ENCODE peak calls at places on chromosomes 13 and 19, in six cellular contexts. One of them, this sample, is unnamed. For H3K4me1 and H3K27me3, the result is how much of the 10 kb centered on the place peaks cover.

GRCh38 chr19:7312816-7313215 is 18.6 kb upstream of the INSR start:
- DNase-seq in SJCRH30: no peak
- DNase-seq in GM23338: no peak
- DNase-seq in tibial nerve: no peak
- DNase-seq in heart left ventricle: no peak
- DNase-seq in upper lobe of right lung: peak
- DNase-seq in this sample: no peak

GRCh38 chr19:4157164-4157563 is 3.7 kb downstream of the CREB3L3 start:
- DNase-seq in upper lobe of right lung: no peak
- DNase-seq in SJCRH30: no peak
- DNase-seq in GM23338: no peak
- DNase-seq in heart left ventricle: no peak
- DNase-seq in tibial nerve: no peak
- DNase-seq in this sample: no peak

GRCh38 chr19:38711726-38712153 is 32.5 kb downstream of the CAPN12 start:
- DNase-seq in upper lobe of right lung: no peak
- DNase-seq in heart left ventricle: peak
- DNase-seq in SJCRH30: no peak
- DNase-seq in GM23338: no peak
- DNase-seq in tibial nerve: no peak
- DNase-seq in this sample: peak

GRCh38 chr19:55753401-55753800 is 5.5 kb upstream of the RFPL4A start:
- DNase-seq in tibial nerve: no peak
- DNase-seq in SJCRH30: no peak
- DNase-seq in upper lobe of right lung: no peak
- DNase-seq in heart left ventricle: no peak
- DNase-seq in GM23338: no peak
- DNase-seq in this sample: no peak

GRCh38 chr13:85261757-85262346 is 537.4 kb downstream of the SLITRK6 start:
- DNase-seq in tibial nerve: no peak
- DNase-seq in GM23338: peak
- DNase-seq in heart left ventricle: no peak
- DNase-seq in upper lobe of right lung: no peak
- DNase-seq in SJCRH30: no peak
- DNase-seq in this sample: no peak

GRCh38 chr19:29292562-29292961 is 79.6 kb upstream of the UQCRFS1 start:
- DNase-seq in tibial nerve: no peak
- DNase-seq in heart left ventricle: no peak
- DNase-seq in GM23338: no peak
- DNase-seq in upper lobe of right lung: peak
- DNase-seq in SJCRH30: no peak
- DNase-seq in this sample: no peak

GRCh38 chr13:26956532-26957142 is 196.1 kb upstream of the GPR12 start:
- DNase-seq in SJCRH30: no peak
- DNase-seq in heart left ventricle: no peak
- DNase-seq in upper lobe of right lung: no peak
- DNase-seq in GM23338: no peak
- DNase-seq in tibial nerve: no peak
- DNase-seq in this sample: no peak

GRCh38 chr19:13091400-13092161 is 11.1 kb downstream of the LYL1 start:
- DNase-seq in tibial nerve: peak
- DNase-seq in GM23338: peak
- DNase-seq in heart left ventricle: no peak
- DNase-seq in upper lobe of right lung: no peak
- DNase-seq in SJCRH30: no peak
- DNase-seq in this sample: peak

GRCh38 chr13:27125357-27126282 is 46.0 kb downstream of the USP12 start:
- DNase-seq in heart left ventricle: no peak
- DNase-seq in GM23338: no peak
- DNase-seq in tibial nerve: no peak
- DNase-seq in upper lobe of right lung: no peak
- DNase-seq in SJCRH30: peak
- DNase-seq in this sample: no peak

GRCh38 chr19:45253396-45254027 is 2.4 kb downstream of the MARK4 start:
- DNase-seq in upper lobe of right lung: no peak
- DNase-seq in tibial nerve: no peak
- DNase-seq in heart left ventricle: no peak
- DNase-seq in SJCRH30: no peak
- DNase-seq in GM23338: no peak
- DNase-seq in this sample: no peak

GRCh38 chr19:2659856-2660432 is 42.5 kb downstream of the GNG7 start:
- DNase-seq in heart left ventricle: no peak
- DNase-seq in GM23338: no peak
- DNase-seq in upper lobe of right lung: no peak
- DNase-seq in SJCRH30: no peak
- DNase-seq in tibial nerve: no peak
- DNase-seq in this sample: no peak

GRCh38 chr19:12665281-12665573 is 1.3 kb downstream of the MAN2B1 start:
- DNase-seq in SJCRH30: no peak
- DNase-seq in upper lobe of right lung: peak
- DNase-seq in tibial nerve: no peak
- DNase-seq in heart left ventricle: peak
- DNase-seq in GM23338: no peak
- DNase-seq in this sample: peak

GRCh38 chr13:78317030-78317429 is 286.3 kb downstream of the POU4F1 start:
- DNase-seq in GM23338: peak
- DNase-seq in heart left ventricle: no peak
- DNase-seq in SJCRH30: no peak
- DNase-seq in tibial nerve: no peak
- DNase-seq in upper lobe of right lung: no peak
- DNase-seq in this sample: no peak

GRCh38 chr19:11339254-11340098 is at the start of gene RAB3D:
- DNase-seq in GM23338: peak
- DNase-seq in tibial nerve: peak
- DNase-seq in heart left ventricle: peak
- DNase-seq in upper lobe of right lung: peak
- DNase-seq in SJCRH30: peak
- DNase-seq in this sample: peak

GRCh38 chr13:35478384-35479222 is 2.1 kb upstream of the MAB21L1 start:
- DNase-seq in upper lobe of right lung: no peak
- DNase-seq in heart left ventricle: no peak
- DNase-seq in GM23338: peak
- DNase-seq in SJCRH30: no peak
- DNase-seq in tibial nerve: no peak
- DNase-seq in this sample: no peak

GRCh38 chr13:37747071-37747612 is 122.4 kb downstream of the TRPC4 start:
- DNase-seq in SJCRH30: no peak
- DNase-seq in GM23338: no peak
- DNase-seq in heart left ventricle: no peak
- DNase-seq in tibial nerve: no peak
- DNase-seq in upper lobe of right lung: no peak
- DNase-seq in this sample: no peak

GRCh38 chr19:40576181-40576584 is 490 bp upstream of the SHKBP1 start:
- DNase-seq in GM23338: peak
- DNase-seq in tibial nerve: no peak
- DNase-seq in upper lobe of right lung: no peak
- DNase-seq in heart left ventricle: no peak
- DNase-seq in SJCRH30: peak
- DNase-seq in this sample: no peak
- H3K4me1 ChIP-seq in GM23338: under half
- H3K4me1 ChIP-seq in tibial nerve: under half
- H3K4me1 ChIP-seq in upper lobe of right lung: under half
- H3K4me1 ChIP-seq in heart left ventricle: under half
- H3K4me1 ChIP-seq in SJCRH30: under half
- H3K4me1 ChIP-seq in this sample: under half

DNA sequence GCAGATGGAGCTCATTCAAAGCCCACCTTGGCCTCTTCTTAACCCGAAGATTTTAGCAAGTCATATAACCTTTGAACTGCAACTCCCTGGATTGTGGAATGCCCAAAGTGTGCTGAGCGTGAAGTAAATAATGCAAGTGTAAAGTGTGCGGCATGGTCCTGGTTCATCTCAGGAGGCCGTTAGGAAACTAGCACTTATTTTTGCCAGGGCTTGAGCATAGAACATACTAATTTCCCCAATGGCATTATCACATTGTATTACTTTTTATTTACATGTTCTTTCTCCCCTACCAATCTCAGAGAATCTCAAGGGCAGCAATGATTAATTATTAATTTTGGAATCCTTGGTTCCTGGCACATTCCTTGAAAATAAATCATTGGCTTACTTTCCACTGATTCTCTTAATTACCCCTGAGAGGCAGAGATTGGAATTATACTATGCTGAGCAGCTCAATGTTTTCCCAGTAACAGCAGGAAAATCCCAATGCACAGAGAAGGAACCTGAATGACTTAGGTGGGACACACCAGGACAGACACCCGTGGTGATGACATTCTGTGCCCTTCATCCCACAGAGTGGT is 128.8 kb upstream of the GJB6 start:
- DNase-seq in SJCRH30: no peak
- DNase-seq in upper lobe of right lung: no peak
- DNase-seq in heart left ventricle: no peak
- DNase-seq in GM23338: no peak
- DNase-seq in tibial nerve: no peak
- DNase-seq in this sample: no peak
- H3K27me3 ChIP-seq in SJCRH30: under half
- H3K27me3 ChIP-seq in upper lobe of right lung: under half
- H3K27me3 ChIP-seq in heart left ventricle: under half
- H3K27me3 ChIP-seq in GM23338: half or more
- H3K27me3 ChIP-seq in tibial nerve: under half
- H3K27me3 ChIP-seq in this sample: under half

GRCh38 chr13:70816853-70817252 is 708.6 kb upstream of the KLHL1 start:
- DNase-seq in heart left ventricle: no peak
- DNase-seq in upper lobe of right lung: no peak
- DNase-seq in SJCRH30: no peak
- DNase-seq in tibial nerve: no peak
- DNase-seq in GM23338: no peak
- DNase-seq in this sample: no peak
- H3K4me3 ChIP-seq in heart left ventricle: no peak
- H3K4me3 ChIP-seq in upper lobe of right lung: no peak
- H3K4me3 ChIP-seq in SJCRH30: no peak
- H3K4me3 ChIP-seq in tibial nerve: no peak
- H3K4me3 ChIP-seq in GM23338: no peak
- H3K4me3 ChIP-seq in this sample: no peak

GRCh38 chr13:102693250-102693649 is 1.6 kb downstream of the METTL21C start:
- DNase-seq in SJCRH30: no peak
- DNase-seq in heart left ventricle: no peak
- DNase-seq in GM23338: no peak
- DNase-seq in upper lobe of right lung: no peak
- DNase-seq in tibial nerve: no peak
- DNase-seq in this sample: no peak
- H3K4me1 ChIP-seq in SJCRH30: under half
- H3K4me1 ChIP-seq in heart left ventricle: under half
- H3K4me1 ChIP-seq in GM23338: under half
- H3K4me1 ChIP-seq in upper lobe of right lung: under half
- H3K4me1 ChIP-seq in tibial nerve: under half
- H3K4me1 ChIP-seq in this sample: under half

GRCh38 chr19:50875795-50876422 is 2.7 kb downstream of the KLK2 start:
- DNase-seq in upper lobe of right lung: no peak
- DNase-seq in SJCRH30: no peak
- DNase-seq in GM23338: no peak
- DNase-seq in tibial nerve: no peak
- DNase-seq in heart left ventricle: no peak
- DNase-seq in this sample: no peak

GRCh38 chr19:50877338-50877737 is 4.1 kb downstream of the KLK2 start:
- DNase-seq in GM23338: peak
- DNase-seq in SJCRH30: no peak
- DNase-seq in upper lobe of right lung: no peak
- DNase-seq in heart left ventricle: no peak
- DNase-seq in tibial nerve: no peak
- DNase-seq in this sample: no peak

GRCh38 chr19:50873056-50873455 is at the start of gene KLK2:
- DNase-seq in GM23338: no peak
- DNase-seq in SJCRH30: no peak
- DNase-seq in upper lobe of right lung: no peak
- DNase-seq in heart left ventricle: no peak
- DNase-seq in tibial nerve: no peak
- DNase-seq in this sample: no peak

GRCh38 chr19:50870417-50871089 is 2.7 kb upstream of the KLK2 start:
- DNase-seq in GM23338: peak
- DNase-seq in heart left ventricle: no peak
- DNase-seq in tibial nerve: no peak
- DNase-seq in upper lobe of right lung: no peak
- DNase-seq in SJCRH30: no peak
- DNase-seq in this sample: no peak

GRCh38 chr19:50874185-50874584 is 946 bp downstream of the KLK2 start:
- DNase-seq in heart left ventricle: no peak
- DNase-seq in tibial nerve: no peak
- DNase-seq in upper lobe of right lung: no peak
- DNase-seq in GM23338: no peak
- DNase-seq in SJCRH30: no peak
- DNase-seq in this sample: no peak
- H3K27me3 ChIP-seq in heart left ventricle: half or more
- H3K27me3 ChIP-seq in tibial nerve: under half
- H3K27me3 ChIP-seq in upper lobe of right lung: half or more
- H3K27me3 ChIP-seq in GM23338: under half
- H3K27me3 ChIP-seq in SJCRH30: under half
- H3K27me3 ChIP-seq in this sample: under half

GRCh38 chr19:32404939-32405430 is 585 bp upstream of the DPY19L3 start:
- DNase-seq in tibial nerve: peak
- DNase-seq in GM23338: no peak
- DNase-seq in SJCRH30: peak
- DNase-seq in heart left ventricle: peak
- DNase-seq in upper lobe of right lung: peak
- DNase-seq in this sample: peak

GRCh38 chr19:32404213-32404938 is 1.2 kb upstream of the DPY19L3 start:
- DNase-seq in GM23338: peak
- DNase-seq in upper lobe of right lung: no peak
- DNase-seq in tibial nerve: no peak
- DNase-seq in SJCRH30: no peak
- DNase-seq in heart left ventricle: no peak
- DNase-seq in this sample: no peak

GRCh38 chr19:32405431-32406160 is at the start of gene DPY19L3:
- DNase-seq in heart left ventricle: peak
- DNase-seq in upper lobe of right lung: peak
- DNase-seq in SJCRH30: peak
- DNase-seq in tibial nerve: peak
- DNase-seq in GM23338: peak
- DNase-seq in this sample: peak

GRCh38 chr19:32401992-32402391 is 3.6 kb upstream of the DPY19L3 start:
- DNase-seq in heart left ventricle: no peak
- DNase-seq in SJCRH30: no peak
- DNase-seq in tibial nerve: no peak
- DNase-seq in GM23338: no peak
- DNase-seq in upper lobe of right lung: no peak
- DNase-seq in this sample: no peak

GRCh38 chr19:32403291-32403995 is 2.1 kb upstream of the DPY19L3 start:
- DNase-seq in upper lobe of right lung: no peak
- DNase-seq in GM23338: no peak
- DNase-seq in heart left ventricle: no peak
- DNase-seq in tibial nerve: no peak
- DNase-seq in SJCRH30: no peak
- DNase-seq in this sample: no peak
- H3K4me3 ChIP-seq in upper lobe of right lung: no peak
- H3K4me3 ChIP-seq in GM23338: peak
- H3K4me3 ChIP-seq in heart left ventricle: no peak
- H3K4me3 ChIP-seq in tibial nerve: no peak
- H3K4me3 ChIP-seq in SJCRH30: no peak
- H3K4me3 ChIP-seq in this sample: no peak